ENCODE peak calls at places on chromosome 3, in five cellular contexts. One of them, this sample, is unnamed.

GRCh38 chr3:134852893-134853351 is 57.9 kb downstream of the EPHB1 start:
- DNase-seq in mesothelial cell of epicardium: no peak
- DNase-seq in progenitor cell of endocrine pancreas: no peak
- DNase-seq in tibial artery: no peak
- DNase-seq in BE2C: no peak
- DNase-seq in this sample: peak

GRCh38 chr3:120423432-120423831 is 27.4 kb downstream of the FSTL1 start:
- DNase-seq in BE2C: no peak
- DNase-seq in progenitor cell of endocrine pancreas: no peak
- DNase-seq in mesothelial cell of epicardium: no peak
- DNase-seq in tibial artery: no peak
- DNase-seq in this sample: no peak

GRCh38 chr3:14810795-14811661 is 7.7 kb upstream of the FGD5 start:
- DNase-seq in BE2C: no peak
- DNase-seq in mesothelial cell of epicardium: peak
- DNase-seq in progenitor cell of endocrine pancreas: no peak
- DNase-seq in tibial artery: no peak
- DNase-seq in this sample: no peak

GRCh38 chr3:58271901-58272501 is 34.0 kb upstream of the RPP14 start:
- DNase-seq in progenitor cell of endocrine pancreas: no peak
- DNase-seq in mesothelial cell of epicardium: no peak
- DNase-seq in tibial artery: no peak
- DNase-seq in BE2C: no peak
- DNase-seq in this sample: no peak

GRCh38 chr3:193314161-193314560 is 64.4 kb downstream of the ATP13A5 start:
- DNase-seq in tibial artery: no peak
- DNase-seq in BE2C: no peak
- DNase-seq in progenitor cell of endocrine pancreas: no peak
- DNase-seq in mesothelial cell of epicardium: no peak
- DNase-seq in this sample: no peak

GRCh38 chr3:151226088-151226563 is 23.1 kb upstream of the GPR171 start:
- DNase-seq in progenitor cell of endocrine pancreas: no peak
- DNase-seq in mesothelial cell of epicardium: no peak
- DNase-seq in BE2C: no peak
- DNase-seq in tibial artery: no peak
- DNase-seq in this sample: no peak

GRCh38 chr3:11641683-11642407 is 1.9 kb downstream of the VGLL4 start:
- DNase-seq in tibial artery: peak
- DNase-seq in progenitor cell of endocrine pancreas: no peak
- DNase-seq in mesothelial cell of epicardium: no peak
- DNase-seq in BE2C: no peak
- DNase-seq in this sample: peak

GRCh38 chr3:125428216-125428830 is 53.2 kb upstream of the ZNF148 start:
- DNase-seq in progenitor cell of endocrine pancreas: no peak
- DNase-seq in tibial artery: no peak
- DNase-seq in mesothelial cell of epicardium: no peak
- DNase-seq in BE2C: no peak
- DNase-seq in this sample: no peak

GRCh38 chr3:122533931-122534334 is 19.2 kb upstream of the KPNA1 start:
- DNase-seq in tibial artery: no peak
- DNase-seq in BE2C: peak
- DNase-seq in progenitor cell of endocrine pancreas: no peak
- DNase-seq in mesothelial cell of epicardium: no peak
- DNase-seq in this sample: peak

GRCh38 chr3:187227658-187228258 is 30.5 kb downstream of the RTP1 start:
- DNase-seq in tibial artery: no peak
- DNase-seq in mesothelial cell of epicardium: no peak
- DNase-seq in progenitor cell of endocrine pancreas: no peak
- DNase-seq in BE2C: no peak
- DNase-seq in this sample: no peak

GRCh38 chr3:29186131-29186599 is 94.7 kb upstream of the RBMS3 start:
- DNase-seq in progenitor cell of endocrine pancreas: no peak
- DNase-seq in mesothelial cell of epicardium: no peak
- DNase-seq in BE2C: no peak
- DNase-seq in tibial artery: no peak
- DNase-seq in this sample: no peak

GRCh38 chr3:159837725-159838124 is 150.9 kb upstream of the IL12A start:
- DNase-seq in tibial artery: no peak
- DNase-seq in BE2C: no peak
- DNase-seq in mesothelial cell of epicardium: no peak
- DNase-seq in progenitor cell of endocrine pancreas: no peak
- DNase-seq in this sample: no peak

GRCh38 chr3:49401758-49402157 is 10.0 kb downstream of the RHOA start:
- DNase-seq in progenitor cell of endocrine pancreas: no peak
- DNase-seq in mesothelial cell of epicardium: no peak
- DNase-seq in tibial artery: no peak
- DNase-seq in BE2C: no peak
- DNase-seq in this sample: no peak

GRCh38 chr3:197750863-197751737 is 1.4 kb downstream of the FYTTD1 start:
- DNase-seq in BE2C: peak
- DNase-seq in progenitor cell of endocrine pancreas: no peak
- DNase-seq in tibial artery: peak
- DNase-seq in mesothelial cell of epicardium: no peak
- DNase-seq in this sample: no peak

GRCh38 chr3:114418724-114419543 is 125.1 kb downstream of the TIGIT start:
- DNase-seq in mesothelial cell of epicardium: no peak
- DNase-seq in progenitor cell of endocrine pancreas: no peak
- DNase-seq in tibial artery: no peak
- DNase-seq in BE2C: no peak
- DNase-seq in this sample: peak

GRCh38 chr3:151356791-151357460 is 27.6 kb upstream of the P2RY13 start:
- DNase-seq in BE2C: no peak
- DNase-seq in progenitor cell of endocrine pancreas: no peak
- DNase-seq in mesothelial cell of epicardium: no peak
- DNase-seq in tibial artery: no peak
- DNase-seq in this sample: no peak

GRCh38 chr3:133570139-133570936 is 3.1 kb upstream of the CDV3 start:
- DNase-seq in mesothelial cell of epicardium: no peak
- DNase-seq in tibial artery: no peak
- DNase-seq in BE2C: no peak
- DNase-seq in progenitor cell of endocrine pancreas: no peak
- DNase-seq in this sample: no peak

GRCh38 chr3:30630238-30631030 is 24.0 kb downstream of the TGFBR2 start:
- DNase-seq in progenitor cell of endocrine pancreas: no peak
- DNase-seq in tibial artery: no peak
- DNase-seq in mesothelial cell of epicardium: no peak
- DNase-seq in BE2C: no peak
- DNase-seq in this sample: no peak

GRCh38 chr3:131819656-131820055 is 215.2 kb downstream of the CPNE4 start:
- DNase-seq in mesothelial cell of epicardium: no peak
- DNase-seq in BE2C: no peak
- DNase-seq in progenitor cell of endocrine pancreas: no peak
- DNase-seq in tibial artery: no peak
- DNase-seq in this sample: no peak

GRCh38 chr3:196202516-196202970 is 8.7 kb downstream of the ZDHHC19 start:
- DNase-seq in BE2C: no peak
- DNase-seq in progenitor cell of endocrine pancreas: no peak
- DNase-seq in tibial artery: peak
- DNase-seq in mesothelial cell of epicardium: no peak
- DNase-seq in this sample: peak

GRCh38 chr3:69386535-69387385 is 872 bp upstream of the FRMD4B start:
- DNase-seq in tibial artery: no peak
- DNase-seq in progenitor cell of endocrine pancreas: no peak
- DNase-seq in mesothelial cell of epicardium: no peak
- DNase-seq in BE2C: no peak
- DNase-seq in this sample: no peak

GRCh38 chr3:46892285-46893145 is 15.0 kb downstream of the PTH1R start:
- DNase-seq in progenitor cell of endocrine pancreas: peak
- DNase-seq in tibial artery: peak
- DNase-seq in mesothelial cell of epicardium: no peak
- DNase-seq in BE2C: peak
- DNase-seq in this sample: no peak

GRCh38 chr3:37543692-37544091 is 318.0 kb upstream of the CTDSPL start:
- DNase-seq in mesothelial cell of epicardium: no peak
- DNase-seq in progenitor cell of endocrine pancreas: no peak
- DNase-seq in BE2C: peak
- DNase-seq in tibial artery: no peak
- DNase-seq in this sample: no peak
- TF ChIP-seq CTCF in mesothelial cell of epicardium: no peak
- TF ChIP-seq CTCF in progenitor cell of endocrine pancreas: no peak
- TF ChIP-seq CTCF in BE2C: no peak
- TF ChIP-seq CTCF in tibial artery: no peak
- TF ChIP-seq CTCF in this sample: no peak

GRCh38 chr3:8095724-8096123 is 405.9 kb upstream of the LMCD1 start:
- DNase-seq in mesothelial cell of epicardium: no peak
- DNase-seq in progenitor cell of endocrine pancreas: no peak
- DNase-seq in BE2C: peak
- DNase-seq in tibial artery: no peak
- DNase-seq in this sample: no peak

GRCh38 chr3:8094415-8094814 is 407.2 kb upstream of the LMCD1 start:
- DNase-seq in progenitor cell of endocrine pancreas: no peak
- DNase-seq in tibial artery: no peak
- DNase-seq in BE2C: no peak
- DNase-seq in mesothelial cell of epicardium: no peak
- DNase-seq in this sample: no peak

GRCh38 chr3:8097690-8098089 is 403.9 kb upstream of the LMCD1 start:
- DNase-seq in mesothelial cell of epicardium: no peak
- DNase-seq in tibial artery: no peak
- DNase-seq in BE2C: no peak
- DNase-seq in progenitor cell of endocrine pancreas: no peak
- DNase-seq in this sample: no peak
- TF ChIP-seq CTCF in mesothelial cell of epicardium: no peak
- TF ChIP-seq CTCF in tibial artery: no peak
- TF ChIP-seq CTCF in BE2C: no peak
- TF ChIP-seq CTCF in progenitor cell of endocrine pancreas: no peak
- TF ChIP-seq CTCF in this sample: no peak

GRCh38 chr3:154040283-154040682 is 80.9 kb upstream of the ARHGEF26 start:
- DNase-seq in mesothelial cell of epicardium: no peak
- DNase-seq in progenitor cell of endocrine pancreas: no peak
- DNase-seq in tibial artery: no peak
- DNase-seq in BE2C: no peak
- DNase-seq in this sample: no peak
- TF ChIP-seq CTCF in mesothelial cell of epicardium: no peak
- TF ChIP-seq CTCF in progenitor cell of endocrine pancreas: peak
- TF ChIP-seq CTCF in tibial artery: peak
- TF ChIP-seq CTCF in BE2C: peak
- TF ChIP-seq CTCF in this sample: no peak

GRCh38 chr3:194964809-194965208 is 279.1 kb downstream of the FAM43A start:
- DNase-seq in tibial artery: no peak
- DNase-seq in mesothelial cell of epicardium: peak
- DNase-seq in BE2C: no peak
- DNase-seq in progenitor cell of endocrine pancreas: no peak
- DNase-seq in this sample: no peak
- TF ChIP-seq CTCF in tibial artery: no peak
- TF ChIP-seq CTCF in mesothelial cell of epicardium: no peak
- TF ChIP-seq CTCF in BE2C: peak
- TF ChIP-seq CTCF in progenitor cell of endocrine pancreas: no peak
- TF ChIP-seq CTCF in this sample: no peak

GRCh38 chr3:184229424-184230080 is at the start of gene VWA5B2:
- DNase-seq in mesothelial cell of epicardium: peak
- DNase-seq in BE2C: peak
- DNase-seq in progenitor cell of endocrine pancreas: peak
- DNase-seq in tibial artery: no peak
- DNase-seq in this sample: peak
- TF ChIP-seq CTCF in mesothelial cell of epicardium: no peak
- TF ChIP-seq CTCF in BE2C: peak
- TF ChIP-seq CTCF in progenitor cell of endocrine pancreas: peak
- TF ChIP-seq CTCF in tibial artery: no peak
- TF ChIP-seq CTCF in this sample: no peak

This sample was measured in GM20000.